ENCODE peak calls at places on chromosomes 12 and 14, in seven cellular contexts. G is K562, X is SK-N-SH, Q is HepG2, A is H1, R is GM12878, L is HCT116. H is an unnamed sample.
A peak's percentile ranks its signal among the peaks of the same experiment; 100 is the strongest.

GRCh38 chr12:16833376-16833775 is 227.4 kb upstream of the LMO3 start:
- DNase-seq in G (no peak), X (no peak), Q (no peak), A (no peak), R (peak; percentile 33), L (no peak), H (no peak)

GRCh38 chr12:104226672-104227071 is 11.1 kb downstream of the TXNRD1 start:
- DNase-seq in G (no peak), X (no peak), Q (no peak), A (no peak), R (no peak), L (no peak), H (no peak)

GRCh38 chr14:100609331-100609870 is 22.2 kb upstream of the BEGAIN start:
- DNase-seq in G (no peak), X (peak; percentile 30), Q (no peak), A (no peak), R (no peak), L (no peak), H (no peak)

GRCh38 chr12:110689601-110690430 is 901 bp upstream of the HVCN1 start:
- DNase-seq in G (peak; percentile 38), X (no peak), Q (no peak), A (peak; percentile 78), R (peak; percentile 57), L (no peak), H (no peak)

GRCh38 chr12:116916714-116917114 is 6.0 kb downstream of the FBXW8 start:
- DNase-seq in G (peak; percentile 65), X (no peak), Q (peak; percentile 95), A (no peak), R (peak; percentile 51), L (peak; percentile 86), H (no peak)

GRCh38 chr12:14896477-14897184 is 11.0 kb upstream of the MGP start:
- DNase-seq in G (no peak), X (no peak), Q (no peak), A (no peak), R (no peak), L (no peak), H (no peak)

GRCh38 chr12:28937196-28937595 is 211.9 kb upstream of the FAR2 start:
- DNase-seq in G (no peak), X (no peak), Q (no peak), A (no peak), R (no peak), L (no peak), H (no peak)

GRCh38 chr14:61258985-61259384 is 22.2 kb downstream of the TMEM30B start:
- DNase-seq in G (no peak), X (no peak), Q (no peak), A (no peak), R (no peak), L (no peak), H (no peak)

GRCh38 chr12:119319638-119320037 is 14.9 kb upstream of the CCDC60 start:
- DNase-seq in G (no peak), X (no peak), Q (no peak), A (no peak), R (no peak), L (no peak), H (no peak)

GRCh38 chr14:95364481-95365209 is 44.9 kb upstream of the CLMN start:
- DNase-seq in G (no peak), X (no peak), Q (peak; percentile 49), A (peak; percentile 28), R (no peak), L (no peak), H (no peak)

GRCh38 chr12:62631531-62632520 is 165.2 kb downstream of the MON2 start:
- DNase-seq in G (no peak), X (peak; percentile 89), Q (peak; percentile 25), A (peak; percentile 84), R (no peak), L (no peak), H (no peak)

GRCh38 chr14:23300687-23301223 is 1.9 kb downstream of the PPP1R3E start:
- DNase-seq in G (no peak), X (no peak), Q (peak; percentile 43), A (no peak), R (no peak), L (no peak), H (peak; percentile 37)

GRCh38 chr14:29810657-29811056 is 117.0 kb downstream of the PRKD1 start:
- DNase-seq in G (no peak), X (no peak), Q (no peak), A (no peak), R (no peak), L (no peak), H (no peak)

GRCh38 chr14:70714055-70714550 is 72.4 kb downstream of the TTC9 start:
- DNase-seq in G (peak; percentile 20), X (peak; percentile 50), Q (peak; percentile 57), A (peak; percentile 63), R (peak; percentile 50), L (peak; percentile 54), H (peak; percentile 46)

GRCh38 chr14:69346710-69347109 is 51.4 kb downstream of the ERH start:
- DNase-seq in G (peak; percentile 62), X (peak; percentile 56), Q (no peak), A (peak; percentile 95), R (no peak), L (no peak), H (no peak)

GRCh38 chr12:83161451-83161850 is 474.7 kb downstream of the TMTC2 start:
- DNase-seq in G (no peak), X (no peak), Q (no peak), A (no peak), R (no peak), L (no peak), H (no peak)

GRCh38 chr14:93792391-93792790 is 4.1 kb upstream of the PRIMA1 start:
- DNase-seq in G (no peak), X (no peak), Q (no peak), A (no peak), R (no peak), L (no peak), H (no peak)

GRCh38 chr12:26028953-26029740 is 70.7 kb downstream of the RASSF8 start:
- DNase-seq in G (peak; percentile 21), X (peak; percentile 52), Q (peak; percentile 17), A (no peak), R (no peak), L (peak; percentile 40), H (peak; percentile 48)

GRCh38 chr12:122282066-122282465 is 15.8 kb upstream of the VPS33A start:
- DNase-seq in G (no peak), X (no peak), Q (no peak), A (no peak), R (no peak), L (no peak), H (no peak)

GRCh38 chr14:66330218-66330617 is 156.0 kb upstream of the CCDC196 start:
- DNase-seq in G (no peak), X (no peak), Q (no peak), A (no peak), R (no peak), L (no peak), H (no peak)

GRCh38 chr12:15278816-15279658 is 43.3 kb upstream of the PTPRO start:
- DNase-seq in G (no peak), X (peak; percentile 63), Q (no peak), A (no peak), R (no peak), L (no peak), H (no peak)

GRCh38 chr14:75793806-75794205 is 132.8 kb downstream of the TTLL5 start:
- DNase-seq in G (no peak), X (no peak), Q (no peak), A (no peak), R (no peak), L (no peak), H (peak; percentile 28)

DNA sequence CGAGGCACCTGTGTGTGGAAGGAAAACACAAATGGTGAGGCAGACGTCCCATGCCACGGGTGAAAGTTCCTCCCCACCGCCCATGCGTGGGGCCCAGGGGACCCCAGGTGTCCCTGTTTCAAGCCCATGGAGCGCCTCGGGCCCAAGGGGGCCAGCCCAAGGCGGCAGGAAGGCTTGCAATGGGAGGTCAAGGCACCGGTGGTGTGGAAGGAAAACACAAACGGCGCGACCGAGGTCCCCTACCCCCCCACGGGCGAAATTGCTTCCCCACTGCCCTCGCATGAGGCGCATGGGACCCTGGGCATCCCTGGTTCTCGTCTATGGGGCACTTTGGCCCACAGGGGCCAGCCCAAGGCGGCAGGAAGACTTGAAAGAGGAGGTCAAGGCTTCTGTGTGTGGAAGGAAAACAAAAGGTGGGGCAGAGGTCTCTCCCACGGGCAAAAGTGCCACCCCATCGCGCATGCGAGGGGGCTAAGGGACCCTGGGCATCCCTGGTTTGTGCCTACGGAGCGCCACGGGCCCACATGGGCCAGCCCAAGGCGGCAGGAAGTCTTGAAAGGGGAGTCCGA is 379.4 kb downstream of the ALG10 start:
- DNase-seq in G (peak; percentile 1), X (peak; percentile 0), Q (no peak), A (peak; percentile 8), R (no peak), L (no peak), H (no peak)
- TF ChIP-seq JUND in G (no peak), X (no peak), Q (no peak), A (no peak), R (no peak), L (no peak), H (no peak)

GRCh38 chr12:113057565-113058485 is 1.3 kb downstream of the DTX1 start:
- DNase-seq in G (no peak), X (no peak), Q (no peak), A (peak; percentile 60), R (no peak), L (no peak), H (no peak)
- TF ChIP-seq JUND in G (no peak), X (no peak), Q (no peak), A (no peak), R (no peak), L (no peak), H (no peak)

DNA sequence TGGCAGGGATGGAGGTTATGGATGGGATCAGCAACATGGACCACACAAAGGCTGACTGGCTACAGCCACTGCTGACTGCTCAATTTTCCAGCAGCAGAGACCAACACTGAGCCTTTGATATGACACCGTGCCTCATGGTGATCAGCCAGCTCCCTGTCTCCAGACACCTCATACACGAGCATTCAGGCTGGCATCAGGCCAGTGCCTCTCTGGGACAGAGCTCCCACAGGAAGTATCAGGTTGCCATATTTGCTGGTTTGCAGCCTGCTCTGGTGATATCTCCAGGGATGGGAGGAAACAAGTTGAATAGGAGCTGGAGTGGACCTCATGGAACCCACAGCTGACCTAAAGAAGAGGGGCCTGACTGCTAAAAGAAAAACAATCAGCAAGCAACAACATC is 471.2 kb upstream of the ATXN7L3B start:
- DNase-seq in G (no peak), X (no peak), Q (no peak), A (no peak), R (no peak), L (no peak), H (no peak)
- TF ChIP-seq JUND in G (no peak), X (no peak), Q (no peak), A (no peak), R (no peak), L (no peak), H (no peak)

GRCh38 chr14:77455966-77456640 is 1.3 kb downstream of the VIPAS39 start:
- DNase-seq in G (no peak), X (no peak), Q (no peak), A (no peak), R (no peak), L (no peak), H (no peak)

GRCh38 chr14:77458249-77458950 is 507 bp downstream of the AHSA1 start:
- DNase-seq in G (peak; percentile 33), X (peak; percentile 59), Q (peak; percentile 40), A (no peak), R (no peak), L (no peak), H (peak; percentile 36)

GRCh38 chr14:77457522-77458248 is at the start of the genes AHSA1 and VIPAS39:
- DNase-seq in G (peak; percentile 77), X (peak; percentile 91), Q (peak; percentile 99), A (peak; percentile 89), R (peak; percentile 99), L (peak; percentile 99), H (peak; percentile 86)

GRCh38 chr14:77459072-77459723 is 1.3 kb downstream of the AHSA1 start:
- DNase-seq in G (peak; percentile 21), X (peak; percentile 63), Q (peak; percentile 75), A (peak; percentile 82), R (peak; percentile 24), L (peak; percentile 65), H (no peak)

GRCh38 chr14:77457115-77457521 is 283 bp downstream of the VIPAS39 start:
- DNase-seq in G (no peak), X (peak; percentile 46), Q (no peak), A (no peak), R (no peak), L (no peak), H (no peak)
- TF ChIP-seq JUND in G (no peak), X (no peak), Q (no peak), A (no peak), R (no peak), L (no peak), H (no peak)